ENCODE peak calls at places on chromosomes 13 and 19, in four cellular contexts. Q, T, B and F are unnamed samples. For H3K4me1, the result is how much of the 10 kb centered on the place peaks cover.

GRCh38 chr19:11530432-11530831 is 1.5 kb upstream of the ECSIT start:
- DNase-seq in T (peak), Q (no peak), B (peak), F (peak)

GRCh38 chr19:37594982-37595382 is 306 bp downstream of the ZNF540 start:
- DNase-seq in Q (peak), T (no peak), B (no peak), F (no peak)

GRCh38 chr13:50518791-50519201 is 324.7 kb downstream of the DLEU7 start:
- DNase-seq in Q (no peak), B (no peak), T (no peak), F (no peak)

GRCh38 chr13:95343944-95344343 is 42.7 kb upstream of the ABCC4 start:
- DNase-seq in T (no peak), B (no peak), Q (no peak), F (no peak)

GRCh38 chr13:111398715-111399299 is 78.4 kb downstream of the TEX29 start:
- DNase-seq in B (peak), T (no peak), Q (no peak), F (no peak)

GRCh38 chr19:1001538-1002166 is 1.4 kb downstream of the GRIN3B start:
- DNase-seq in Q (no peak), T (peak), B (no peak), F (no peak)

GRCh38 chr13:28161370-28161769 is 23.0 kb downstream of the PAN3 start:
- DNase-seq in B (peak), Q (no peak), T (no peak), F (peak)

GRCh38 chr13:95784161-95784880 is 107.4 kb downstream of the DNAJC3 start:
- DNase-seq in Q (no peak), B (peak), T (no peak), F (no peak)

GRCh38 chr13:25990801-25991200 is 61.0 kb downstream of the SHISA2 start:
- DNase-seq in Q (no peak), T (no peak), B (no peak), F (no peak)

GRCh38 chr13:20566424-20566916 is 487 bp upstream of the IFT88 start:
- DNase-seq in T (no peak), B (peak), Q (no peak), F (peak)

DNA sequence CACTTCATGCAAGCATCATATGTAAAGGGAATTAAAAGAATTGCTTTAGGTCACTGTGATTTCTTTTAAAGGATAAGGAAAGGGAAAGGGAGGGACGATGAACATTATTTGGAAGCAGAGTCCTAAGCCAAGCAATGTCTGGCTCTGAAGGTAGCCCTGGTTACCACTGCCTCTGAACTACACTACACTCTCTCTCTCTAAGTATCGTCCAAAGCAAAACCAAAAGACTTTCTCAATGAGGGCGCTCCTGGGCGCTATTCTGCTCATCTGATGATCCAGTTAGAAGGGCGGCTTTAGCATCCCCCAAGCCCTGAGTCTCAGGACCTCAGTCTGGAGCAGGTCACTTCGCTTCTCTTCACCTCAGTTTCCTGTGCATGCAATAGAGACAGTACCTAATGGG is 26.2 kb downstream of the FOXO1 start:
- DNase-seq in B (no peak), Q (no peak), T (no peak), F (no peak)
- H3K4me1 ChIP-seq in B (half or more), Q (under half), T (under half), F (under half)

DNA sequence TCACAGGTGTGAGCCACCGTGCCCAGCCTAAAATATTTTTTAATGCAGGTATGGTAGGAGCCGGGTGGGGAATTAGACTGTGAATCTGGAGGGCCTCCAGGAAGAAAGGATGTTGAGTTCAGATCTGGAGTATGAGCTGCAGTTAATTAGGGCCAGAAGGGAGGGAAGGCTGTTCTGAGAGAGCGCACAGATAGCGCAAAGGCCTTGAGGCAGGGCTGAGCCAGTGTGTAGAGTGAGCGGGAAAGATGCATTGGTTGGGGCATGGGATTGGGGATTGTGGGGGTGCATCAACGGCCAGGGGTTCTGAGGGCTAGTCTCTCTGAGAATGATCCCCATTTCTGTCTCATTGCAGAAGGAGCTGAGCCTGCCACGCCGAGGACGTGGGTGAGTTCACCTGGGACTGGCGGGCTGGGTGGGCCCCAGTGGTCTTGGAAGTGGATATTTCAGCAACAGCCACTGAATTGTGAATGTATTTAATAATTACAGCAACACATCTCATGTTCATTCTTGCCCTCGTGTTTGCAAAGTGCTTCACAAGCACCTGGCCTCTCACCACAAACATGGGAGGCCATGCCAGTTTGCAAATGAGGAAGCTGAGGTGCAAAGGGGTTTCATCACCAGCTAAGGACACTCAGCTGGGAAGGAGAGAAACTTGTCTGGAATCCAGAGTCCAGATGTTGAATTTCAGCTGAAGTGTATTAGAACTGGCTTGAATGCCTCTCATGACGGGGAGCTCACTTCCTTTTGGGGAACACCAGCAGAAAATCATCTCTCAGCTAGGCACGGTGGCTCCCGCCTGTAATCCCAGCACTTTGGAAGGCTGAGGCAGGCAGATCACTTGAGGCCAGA is 9.9 kb downstream of the MAST3 start:
- DNase-seq in T (no peak), Q (no peak), B (no peak), F (no peak)
- TF ChIP-seq SUZ12 in T (no peak), Q (no peak), B (no peak), F (no peak)

DNA sequence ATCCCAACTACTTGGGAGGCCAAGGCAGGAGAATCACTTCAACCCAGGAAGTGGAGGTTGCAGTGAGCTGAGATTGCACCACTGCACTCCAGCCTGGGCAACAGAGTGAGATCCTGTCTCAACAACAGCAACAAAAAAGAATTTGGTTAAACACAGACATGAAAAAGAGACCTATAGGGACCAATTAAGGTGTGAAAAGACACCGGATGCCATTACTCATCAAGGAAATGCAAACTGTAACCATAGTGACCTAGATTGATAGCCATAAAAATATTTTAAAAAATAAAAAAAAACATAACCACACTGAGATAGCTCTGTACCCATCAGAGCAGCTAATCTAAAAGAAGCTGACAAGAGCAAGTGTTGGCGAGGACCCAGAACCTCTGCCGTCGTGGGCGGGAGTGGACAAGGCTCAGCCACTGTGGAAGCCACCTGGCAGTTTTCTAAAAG is 37.1 kb upstream of the ISYNA1 start:
- DNase-seq in B (no peak), T (no peak), Q (no peak), F (no peak)
- H3K4me1 ChIP-seq in B (half or more), T (under half), Q (under half), F (under half)

GRCh38 chr19:17391371-17392151 is 2.4 kb downstream of the CCDC194 start:
- DNase-seq in B (no peak), T (peak), Q (no peak), F (no peak)
- TF ChIP-seq SUZ12 in B (no peak), T (no peak), Q (no peak), F (no peak)

GRCh38 chr13:98650376-98651107 is 73.6 kb upstream of the STK24 start:
- DNase-seq in B (no peak), T (no peak), Q (no peak), F (no peak)

GRCh38 chr13:98649861-98650260 is 73.0 kb upstream of the STK24 start:
- DNase-seq in Q (no peak), B (no peak), T (no peak), F (no peak)

GRCh38 chr13:98648676-98649075 is 71.8 kb upstream of the STK24 start:
- DNase-seq in B (no peak), T (no peak), Q (no peak), F (no peak)

GRCh38 chr13:98647121-98647520 is 70.2 kb upstream of the STK24 start:
- DNase-seq in T (no peak), B (no peak), Q (no peak), F (no peak)

GRCh38 chr13:98648141-98648540 is 71.2 kb upstream of the STK24 start:
- DNase-seq in B (peak), T (no peak), Q (no peak), F (no peak)
- H3K4me1 ChIP-seq in B (half or more), T (under half), Q (under half), F (under half)

DNA sequence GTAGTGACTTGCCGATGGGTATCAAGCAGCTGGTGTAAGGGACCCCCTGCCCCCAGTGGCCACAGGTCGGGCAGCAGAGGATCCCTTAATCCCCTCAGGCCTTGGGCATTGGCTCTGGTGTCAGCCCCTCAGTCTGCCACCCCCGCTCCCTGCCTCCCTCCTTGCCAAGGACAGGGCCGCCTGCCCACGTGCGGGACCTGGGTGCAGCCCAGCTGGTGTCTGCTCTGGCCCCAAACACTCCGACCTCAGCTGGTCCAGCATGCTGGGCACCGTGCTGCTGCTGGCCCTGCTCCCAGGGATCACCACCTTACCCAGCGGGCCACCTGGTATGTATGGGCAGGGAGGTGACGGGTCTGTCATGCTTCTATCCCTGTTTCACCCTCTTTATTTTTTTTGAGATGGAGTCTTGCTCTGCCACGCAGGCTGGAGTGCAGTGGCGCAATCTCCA is at the start of gene TGFBR3L:
- DNase-seq in B (no peak), Q (no peak), T (no peak), F (no peak)
- TF ChIP-seq SUZ12 in B (no peak), Q (no peak), T (no peak), F (no peak)

DNA sequence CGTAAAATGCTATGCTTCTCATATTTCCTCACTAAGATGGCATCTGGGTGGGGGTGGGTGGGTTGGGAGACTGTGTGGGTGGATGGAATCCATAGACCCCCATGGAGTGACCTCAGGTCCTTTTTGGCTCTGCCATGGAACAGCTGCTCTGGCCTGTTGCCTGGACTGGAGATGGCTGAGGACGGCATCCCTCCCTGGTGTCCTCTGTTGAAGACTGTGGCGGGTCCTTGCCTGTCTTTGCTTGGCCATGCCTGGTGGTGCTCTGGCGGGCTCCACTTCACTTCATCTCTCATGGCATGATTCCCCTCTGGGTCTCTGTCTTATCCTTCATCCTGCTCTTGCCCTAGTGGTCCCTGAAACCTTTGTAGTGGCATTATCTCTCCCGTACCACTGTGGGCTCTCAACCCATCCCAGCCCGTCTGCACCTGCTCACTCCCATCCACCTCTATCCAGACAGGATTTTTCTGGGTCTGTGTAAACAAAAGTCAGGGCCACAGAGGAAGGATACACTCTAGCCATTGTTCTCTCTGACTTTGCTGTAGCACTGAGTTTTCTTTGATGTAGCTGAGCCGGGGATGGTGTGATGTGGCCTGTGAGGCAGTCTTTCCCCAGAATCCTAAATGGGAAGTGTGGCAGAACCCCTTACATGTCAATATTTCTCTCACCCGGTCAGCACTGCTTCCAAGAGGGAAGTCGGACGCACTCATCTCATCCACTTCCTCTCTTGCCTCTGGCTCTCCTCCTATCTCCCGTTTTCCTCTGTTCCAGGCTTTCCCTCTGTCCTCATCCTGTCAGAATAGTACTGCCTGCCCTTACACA is 36.1 kb downstream of the WDFY2 start:
- DNase-seq in B (peak), T (no peak), Q (no peak), F (no peak)
- H3K4me1 ChIP-seq in B (half or more), T (under half), Q (under half), F (under half)

DNA sequence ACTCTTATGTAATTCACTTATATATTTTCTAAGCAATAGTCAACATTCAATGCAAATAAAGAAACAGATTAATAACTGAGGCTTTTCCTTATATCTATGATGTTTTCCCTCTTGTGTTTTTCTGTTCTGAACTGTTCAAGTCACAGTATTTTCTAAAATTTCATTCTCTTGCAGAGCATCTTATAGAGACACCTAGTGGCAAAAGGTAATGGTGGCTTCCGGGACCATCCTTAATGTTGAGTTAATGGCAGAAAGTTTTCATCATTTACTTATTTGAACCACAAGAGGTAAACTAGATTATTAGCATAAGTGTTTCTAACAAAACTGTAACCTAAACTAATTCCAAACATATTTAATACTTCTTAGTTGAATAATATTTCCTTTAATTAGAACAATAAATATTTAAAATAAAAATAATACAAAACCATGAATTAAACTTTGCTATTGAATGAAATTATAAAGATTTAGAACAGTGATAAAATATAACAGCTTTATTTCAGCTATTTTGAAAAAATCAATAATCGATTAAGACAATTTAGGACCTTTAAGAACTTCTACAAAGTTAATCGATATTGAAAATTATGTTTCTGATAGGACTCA is 1.7 kb upstream of the SLITRK5 start:
- DNase-seq in T (no peak), B (peak), Q (no peak), F (no peak)
- TF ChIP-seq SUZ12 in T (no peak), B (no peak), Q (no peak), F (no peak)

GRCh38 chr13:97231118-97231831 is 9.1 kb downstream of the MBNL2 start:
- DNase-seq in Q (no peak), T (no peak), B (no peak), F (no peak)

GRCh38 chr13:97231832-97232201 is 9.7 kb downstream of the MBNL2 start:
- DNase-seq in T (no peak), B (no peak), Q (no peak), F (no peak)

GRCh38 chr13:97228850-97229521 is 6.9 kb downstream of the MBNL2 start:
- DNase-seq in Q (no peak), T (no peak), B (no peak), F (no peak)

GRCh38 chr13:97226788-97227627 is 4.9 kb downstream of the MBNL2 start:
- DNase-seq in B (no peak), Q (no peak), T (no peak), F (peak)

GRCh38 chr13:97229699-97230098 is 7.6 kb downstream of the MBNL2 start:
- DNase-seq in Q (no peak), B (no peak), T (no peak), F (no peak)
- H3K4me1 ChIP-seq in Q (under half), B (half or more), T (under half), F (under half)